ENCODE peak calls at places on chromosomes 11 and 22, in five cellular contexts. N is hippocampal formation; V is substantia nigra; W is stimulated activated CD4-positive, alpha-beta T cell treated with anti-CD3 and anti-CD28 coated beads, Interleukin-2, amount 100 ng/mL, for 48 hours; Y is fibroblast of lung. A is an unnamed sample.
A peak's percentile ranks its signal among the peaks of the same experiment; 100 is the strongest.

GRCh38 chr11:102318469-102318868 is 1.2 kb downstream of the BIRC3 start:
- DNase-seq in W (peak; percentile 51), Y (no peak), V (no peak), N (no peak), A (no peak)

GRCh38 chr11:62315416-62315815 is 16.5 kb upstream of the SCGB1D4 start:
- DNase-seq in Y (no peak), N (no peak), W (no peak), V (no peak), A (no peak)

GRCh38 chr11:14455648-14456430 is 43.8 kb downstream of the COPB1 start:
- DNase-seq in W (no peak), V (no peak), N (no peak), Y (peak; percentile 17), A (no peak)

GRCh38 chr22:23698094-23698493 is 7.3 kb downstream of the RGL4 start:
- DNase-seq in V (no peak), N (no peak), Y (no peak), W (no peak), A (no peak)

GRCh38 chr22:23849009-23850006 is 8.4 kb upstream of the SLC2A11 start:
- DNase-seq in V (peak; percentile 28), N (peak; percentile 27), W (peak; percentile 94), Y (peak; percentile 57), A (no peak)

GRCh38 chr11:116697639-116698038 is 75.1 kb downstream of the BUD13 start:
- DNase-seq in V (no peak), Y (no peak), N (no peak), W (no peak), A (no peak)

GRCh38 chr11:18013790-18014507 is 1.1 kb upstream of the SERGEF start:
- DNase-seq in Y (peak; percentile 22), V (no peak), W (no peak), N (no peak), A (no peak)

GRCh38 chr11:2562181-2562581 is 117.4 kb downstream of the KCNQ1 start:
- DNase-seq in Y (no peak), V (peak; percentile 89), W (no peak), N (peak; percentile 83), A (no peak)

GRCh38 chr11:9489366-9489765 is 28.6 kb downstream of the ZNF143 start:
- DNase-seq in W (no peak), N (no peak), V (no peak), Y (peak; percentile 57), A (peak; percentile 31)

GRCh38 chr11:47020793-47021624 is 84.4 kb downstream of the CSTPP1 start:
- DNase-seq in N (no peak), W (no peak), Y (peak; percentile 49), V (no peak), A (no peak)

GRCh38 chr11:64854534-64855502 is 10.4 kb upstream of the CDC42BPG start:
- DNase-seq in V (no peak), W (no peak), Y (peak; percentile 93), N (no peak), A (peak; percentile 88)

GRCh38 chr11:116540019-116540418 is 232.8 kb downstream of the BUD13 start:
- DNase-seq in V (no peak), Y (no peak), N (no peak), W (no peak), A (no peak)

GRCh38 chr11:64299847-64300648 is at the start of gene CATSPERZ:
- DNase-seq in N (no peak), W (no peak), V (no peak), Y (no peak), A (no peak)

GRCh38 chr22:48758905-48759875 is 1068.5 kb downstream of the BRD1 start:
- DNase-seq in N (no peak), V (no peak), Y (no peak), W (no peak), A (no peak)

A was measured in stromal cell of bone marrow.